ENCODE peak calls at places on chromosomes 13 and 19, in eight cellular contexts. S is GM23248, V is GM23338, Q is HCT116, G is PC-9, U is PC-3, O is hepatocyte, P is Karpas-422. X is an unnamed sample. For H3K9me2, the result is how much of the 10 kb centered on the place peaks cover.

GRCh38 chr19:48290341-48290922 is 20.6 kb downstream of the ZNF114 start:
- DNase-seq in U (no peak), O (peak), G (peak), Q (no peak), V (peak), P (no peak), S (peak), X (no peak)

GRCh38 chr19:35291259-35291658 is 702 bp upstream of the MAG start:
- DNase-seq in S (no peak), Q (no peak), P (no peak), O (no peak), G (peak), V (no peak), U (no peak), X (peak)

GRCh38 chr19:51702103-51702753 is 9.1 kb downstream of the SPACA6 start:
- DNase-seq in O (peak), P (peak), G (no peak), U (peak), V (peak), Q (no peak), S (peak), X (peak)

GRCh38 chr13:35995136-35995535 is 136.0 kb downstream of the DCLK1 start:
- DNase-seq in U (no peak), V (no peak), P (no peak), S (peak), O (no peak), Q (no peak), G (no peak), X (no peak)

GRCh38 chr19:47097396-47098217 is 16.0 kb downstream of the ZC3H4 start:
- DNase-seq in G (no peak), U (no peak), O (no peak), V (no peak), P (no peak), Q (no peak), S (peak), X (no peak)

GRCh38 chr19:5903054-5903501 is 512 bp downstream of the NDUFA11 start:
- DNase-seq in P (peak), U (no peak), O (peak), Q (no peak), S (peak), V (peak), G (no peak), X (peak)

GRCh38 chr19:27748551-27749152 is 1464.3 kb downstream of the UQCRFS1 start:
- DNase-seq in O (no peak), P (no peak), S (peak), G (no peak), Q (no peak), V (no peak), U (no peak), X (no peak)

GRCh38 chr13:57624565-57625435 is 6.7 kb upstream of the PCDH17 start:
- DNase-seq in G (peak), P (peak), Q (no peak), O (peak), S (peak), V (peak), U (peak), X (peak)

GRCh38 chr19:48969276-48970138 is 4.4 kb downstream of the FTL start:
- DNase-seq in Q (no peak), O (no peak), U (no peak), G (peak), V (peak), S (peak), P (peak), X (peak)

GRCh38 chr19:15107056-15108010 is at the start of gene SYDE1:
- DNase-seq in S (peak), P (no peak), U (peak), O (peak), Q (no peak), V (peak), G (peak), X (no peak)

GRCh38 chr13:98279473-98280175 is 102.6 kb upstream of the RNF113B start:
- DNase-seq in U (no peak), G (no peak), O (no peak), S (no peak), V (no peak), Q (no peak), P (peak), X (peak)

GRCh38 chr19:41223431-41224234 is 4.6 kb downstream of the AXL start:
- DNase-seq in S (peak), G (peak), U (peak), O (peak), P (no peak), Q (peak), V (peak), X (no peak)

GRCh38 chr13:69324109-69324886 is 783.3 kb upstream of the ATXN8OS start:
- DNase-seq in U (peak), V (peak), G (no peak), S (no peak), O (peak), P (peak), Q (peak), X (peak)

GRCh38 chr13:105262579-105262978 is 1272.9 kb downstream of the EFNB2 start:
- DNase-seq in V (no peak), U (no peak), G (no peak), S (no peak), Q (no peak), O (no peak), P (no peak), X (no peak)

GRCh38 chr13:44293908-44294735 is 79.5 kb upstream of the SERP2 start:
- DNase-seq in O (no peak), S (peak), U (no peak), V (no peak), G (no peak), Q (no peak), P (no peak), X (no peak)
- H3K9me2 ChIP-seq in O (under half), S (under half), U (under half), V (under half), G (under half), Q (under half), P (under half), X (under half)

GRCh38 chr19:13511947-13512346 is 5.7 kb upstream of the CACNA1A start:
- DNase-seq in G (no peak), P (no peak), V (no peak), S (no peak), U (no peak), Q (no peak), O (no peak), X (no peak)
- H3K9me2 ChIP-seq in G (under half), P (under half), V (under half), S (under half), U (under half), Q (under half), O (under half), X (under half)

GRCh38 chr19:50477751-50478515 is 1.3 kb upstream of the GARIN5A start:
- DNase-seq in G (no peak), O (no peak), V (no peak), U (no peak), Q (no peak), S (no peak), P (no peak), X (no peak)

GRCh38 chr19:50475101-50475568 is 1.2 kb upstream of the EMC10 start:
- DNase-seq in V (no peak), S (no peak), O (no peak), P (no peak), G (no peak), Q (no peak), U (no peak), X (no peak)

GRCh38 chr19:50475736-50476223 is 527 bp upstream of the EMC10 start:
- DNase-seq in O (no peak), P (no peak), G (no peak), U (no peak), Q (no peak), V (no peak), S (no peak), X (no peak)

GRCh38 chr19:50476943-50477264 is 256 bp upstream of the GARIN5A start:
- DNase-seq in Q (no peak), S (no peak), O (no peak), P (no peak), G (no peak), V (no peak), U (no peak), X (no peak)

GRCh38 chr19:50476224-50476942 is at the start of the genes EMC10 and GARIN5A:
- DNase-seq in P (peak), O (peak), V (peak), Q (peak), G (peak), S (peak), U (peak), X (peak)
- H3K9me2 ChIP-seq in P (under half), O (under half), V (under half), Q (under half), G (under half), S (under half), U (under half), X (under half)

GRCh38 chr13:20573636-20574035 is 6.7 kb downstream of the IFT88 start:
- DNase-seq in O (no peak), S (no peak), Q (no peak), U (no peak), G (no peak), V (no peak), P (no peak), X (no peak)

GRCh38 chr13:20570540-20570939 is 3.6 kb downstream of the IFT88 start:
- DNase-seq in G (no peak), Q (no peak), V (no peak), U (no peak), O (no peak), S (peak), P (no peak), X (no peak)

GRCh38 chr13:20567881-20568528 is 1.0 kb downstream of the IFT88 start:
- DNase-seq in V (no peak), S (no peak), G (no peak), O (no peak), U (peak), P (no peak), Q (no peak), X (no peak)

DNA sequence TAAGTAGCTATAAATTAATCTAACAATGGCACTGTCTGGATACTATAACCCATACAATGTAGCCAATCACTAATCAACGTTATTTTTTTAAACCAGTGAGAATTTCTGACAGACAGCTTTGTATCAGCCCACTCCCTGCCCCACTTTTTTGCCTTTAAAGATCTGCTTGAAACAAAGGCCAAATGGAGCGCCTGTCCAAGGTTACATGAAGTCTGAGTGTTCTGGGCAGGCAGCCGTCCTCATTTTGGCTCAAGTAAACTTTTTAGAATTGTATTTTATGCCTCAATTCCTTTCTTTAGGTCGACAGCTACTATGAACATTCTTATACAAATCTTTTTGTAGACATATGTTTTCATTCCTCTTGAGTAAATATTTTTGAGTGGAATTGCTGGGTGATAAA is 6.2 kb downstream of the IFT88 start:
- DNase-seq in V (no peak), P (no peak), U (no peak), Q (no peak), S (no peak), O (no peak), G (no peak), X (no peak)
- H3K9me2 ChIP-seq in V (under half), P (under half), U (under half), Q (under half), S (under half), O (under half), G (under half), X (under half)

DNA sequence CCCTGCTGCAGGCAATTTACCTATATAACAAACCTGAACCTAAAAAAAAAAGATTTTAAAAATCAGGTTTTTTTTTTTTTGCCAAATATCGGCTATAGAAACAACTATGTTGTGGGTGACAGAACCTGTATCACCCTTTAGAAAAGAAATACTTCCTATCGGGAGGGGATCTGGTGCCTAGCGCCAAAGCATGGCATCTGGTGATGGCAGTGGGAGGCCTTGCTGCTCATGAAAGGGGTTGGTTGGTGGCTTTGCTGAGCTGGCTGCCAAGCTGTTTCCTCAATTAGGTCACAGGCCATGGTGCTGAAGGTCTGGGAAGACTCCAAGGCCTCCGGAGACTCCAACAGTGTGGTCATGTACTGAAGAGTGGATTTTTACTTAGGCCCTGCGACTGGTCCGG is 328.5 kb downstream of the KLF5 start:
- DNase-seq in P (no peak), Q (no peak), O (no peak), S (no peak), V (no peak), G (no peak), U (no peak), X (no peak)
- H3K9me2 ChIP-seq in P (under half), Q (under half), O (under half), S (under half), V (under half), G (under half), U (under half), X (under half)

GRCh38 chr13:94267581-94267980 is 211.9 kb downstream of the DCT start:
- DNase-seq in U (no peak), O (no peak), P (no peak), Q (no peak), G (no peak), S (no peak), V (no peak), X (no peak)
- H3K9me2 ChIP-seq in U (under half), O (under half), P (under half), Q (under half), G (under half), S (under half), V (under half), X (under half)

GRCh38 chr13:110540871-110541525 is 20.5 kb downstream of the RAB20 start:
- DNase-seq in O (no peak), Q (no peak), S (no peak), P (no peak), V (no peak), U (no peak), G (no peak), X (no peak)

GRCh38 chr13:110539894-110540293 is 21.6 kb downstream of the RAB20 start:
- DNase-seq in V (no peak), U (no peak), S (no peak), O (no peak), Q (no peak), P (no peak), G (no peak), X (no peak)

GRCh38 chr13:110538632-110539031 is 22.9 kb downstream of the RAB20 start:
- DNase-seq in G (no peak), S (no peak), O (no peak), P (no peak), Q (no peak), V (no peak), U (no peak), X (no peak)

GRCh38 chr13:110542311-110542796 is 19.2 kb downstream of the RAB20 start:
- DNase-seq in S (no peak), U (no peak), P (no peak), G (no peak), O (no peak), Q (no peak), V (no peak), X (no peak)

GRCh38 chr13:110541526-110541920 is 20.0 kb downstream of the RAB20 start:
- DNase-seq in Q (no peak), S (peak), U (no peak), V (no peak), G (no peak), P (no peak), O (no peak), X (no peak)
- H3K9me2 ChIP-seq in Q (under half), S (under half), U (under half), V (under half), G (under half), P (under half), O (under half), X (under half)